ENCODE peak calls at places on chromosomes 12 and 14, in four cellular contexts. C is GM12878, V is bronchial epithelial cell, M is NT2/D1. Q is an unnamed sample. For H3K36me3, the result is how much of the 10 kb centered on the place peaks cover.

GRCh38 chr12:49863946-49864816 is 21.3 kb upstream of the BCDIN3D start:
- DNase-seq in C (no peak), V (no peak), M (no peak), Q (no peak)

GRCh38 chr14:50659327-50659974 is 8.7 kb downstream of the SAV1 start:
- DNase-seq in C (no peak), V (peak), M (no peak), Q (no peak)

GRCh38 chr14:89221109-89221508 is 195.9 kb downstream of the FOXN3 start:
- DNase-seq in C (no peak), V (peak), M (no peak), Q (no peak)

GRCh38 chr14:81313200-81313599 is 86.9 kb downstream of the STON2 start:
- DNase-seq in C (no peak), V (peak), M (no peak), Q (no peak)

GRCh38 chr12:85057370-85057963 is 21.3 kb downstream of the LRRIQ1 start:
- DNase-seq in C (no peak), V (peak), M (peak), Q (peak)

GRCh38 chr12:130761537-130762318 is 45.6 kb upstream of the RIMBP2 start:
- DNase-seq in C (no peak), V (peak), M (no peak), Q (no peak)

GRCh38 chr14:77133718-77134338 is 7.8 kb downstream of the ZDHHC22 start:
- DNase-seq in C (no peak), V (peak), M (no peak), Q (peak)

GRCh38 chr12:49807991-49808580 is 20.1 kb downstream of the NCKAP5L start:
- DNase-seq in C (no peak), V (no peak), M (no peak), Q (no peak)

GRCh38 chr14:54676822-54677708 is 110.1 kb downstream of the SAMD4A start:
- DNase-seq in C (no peak), V (peak), M (peak), Q (peak)

GRCh38 chr12:14373202-14373601 is 7.7 kb downstream of the ATF7IP start:
- DNase-seq in C (no peak), V (peak), M (no peak), Q (no peak)

GRCh38 chr12:123131879-123132402 is 18.9 kb downstream of the PITPNM2 start:
- DNase-seq in C (no peak), V (no peak), M (no peak), Q (no peak)

GRCh38 chr14:71105177-71105576 is 197.9 kb downstream of the PCNX1 start:
- DNase-seq in C (no peak), V (no peak), M (no peak), Q (no peak)

GRCh38 chr14:103545219-103545914 is 16.4 kb downstream of the TRMT61A start:
- DNase-seq in C (no peak), V (no peak), M (no peak), Q (no peak)

GRCh38 chr12:39915249-39915648 is 190.6 kb downstream of the SLC2A13 start:
- DNase-seq in C (no peak), V (no peak), M (no peak), Q (no peak)

GRCh38 chr14:54338696-54339317 is 58.0 kb upstream of the CDKN3 start:
- DNase-seq in C (no peak), V (peak), M (no peak), Q (peak)

GRCh38 chr14:81453166-81453766 is 53.1 kb upstream of the STON2 start:
- DNase-seq in C (no peak), V (peak), M (peak), Q (peak)

GRCh38 chr12:19846561-19846960 is 407.3 kb downstream of the AEBP2 start:
- DNase-seq in C (no peak), V (peak), M (no peak), Q (no peak)

GRCh38 chr12:51973560-51973959 is 22.1 kb downstream of the ACVR1B start:
- DNase-seq in C (no peak), V (no peak), M (no peak), Q (no peak)

GRCh38 chr12:120276734-120277133 is 11.2 kb upstream of the PXN start:
- DNase-seq in C (no peak), V (peak), M (no peak), Q (no peak)

GRCh38 chr12:3574986-3575385 is 84.0 kb downstream of the PRMT8 start:
- DNase-seq in C (no peak), V (no peak), M (no peak), Q (peak)

GRCh38 chr12:51864701-51865469 is 16.4 kb upstream of the FIGNL2 start:
- DNase-seq in C (no peak), V (no peak), M (no peak), Q (no peak)

GRCh38 chr12:72282721-72283120 is 10.6 kb downstream of the TRHDE start:
- DNase-seq in C (no peak), V (no peak), M (no peak), Q (no peak)

GRCh38 chr14:19949218-19949617 is 18.5 kb downstream of the OR4K1 start:
- DNase-seq in C (no peak), V (no peak), M (no peak), Q (no peak)

GRCh38 chr12:19826988-19827550 is 387.8 kb downstream of the AEBP2 start:
- DNase-seq in C (no peak), V (peak), M (no peak), Q (no peak)

GRCh38 chr14:56491299-56492285 is 88.0 kb upstream of the TMEM260 start:
- DNase-seq in C (peak), V (peak), M (peak), Q (peak)

GRCh38 chr14:68644101-68644500 is 148.8 kb downstream of the ZFP36L1 start:
- DNase-seq in C (no peak), V (no peak), M (no peak), Q (no peak)

GRCh38 chr12:27549801-27550652 is 26.0 kb downstream of the PPFIBP1 start:
- DNase-seq in C (no peak), V (peak), M (peak), Q (peak)

GRCh38 chr14:60266021-60266937 is 17.3 kb downstream of the PPM1A start:
- DNase-seq in C (no peak), V (peak), M (no peak), Q (peak)

GRCh38 chr14:96827310-96827709 is 30.1 kb downstream of the VRK1 start:
- DNase-seq in C (no peak), V (no peak), M (no peak), Q (no peak)

GRCh38 chr12:80509781-80510556 is 65.9 kb downstream of the PTPRQ start:
- DNase-seq in C (no peak), V (no peak), M (no peak), Q (no peak)

GRCh38 chr12:116924558-116925453 is 14.1 kb downstream of the FBXW8 start:
- DNase-seq in C (peak), V (peak), M (no peak), Q (no peak)

GRCh38 chr12:479161-479560 is 19.4 kb downstream of the B4GALNT3 start:
- DNase-seq in C (no peak), V (no peak), M (no peak), Q (no peak)

GRCh38 chr12:97380440-97380839 is 82.2 kb upstream of the RMST start:
- DNase-seq in C (no peak), V (no peak), M (no peak), Q (no peak)

GRCh38 chr12:77087427-77087826 is 22.1 kb upstream of the E2F7 start:
- DNase-seq in C (no peak), V (peak), M (no peak), Q (no peak)

GRCh38 chr12:124428136-124428791 is 133.4 kb downstream of the RFLNA start:
- DNase-seq in C (no peak), V (no peak), M (no peak), Q (no peak)

GRCh38 chr14:104135121-104135903 is 3.1 kb upstream of the KIF26A start:
- DNase-seq in C (no peak), V (peak), M (peak), Q (peak)

GRCh38 chr12:71190822-71191221 is 33.0 kb upstream of the TSPAN8 start:
- DNase-seq in C (no peak), V (no peak), M (no peak), Q (no peak)

GRCh38 chr12:57868870-57869609 is 22.5 kb upstream of the CTDSP2 start:
- DNase-seq in C (no peak), V (no peak), M (no peak), Q (peak)

GRCh38 chr12:94012508-94013044 is 135.8 kb upstream of the PLXNC1 start:
- DNase-seq in C (no peak), V (no peak), M (no peak), Q (no peak)

GRCh38 chr12:53486730-53487487 is 12.3 kb downstream of the MAP3K12 start:
- DNase-seq in C (no peak), V (no peak), M (no peak), Q (no peak)
- H3K36me3 ChIP-seq in C (under half), V (under half), M (half or more), Q (half or more)

DNA sequence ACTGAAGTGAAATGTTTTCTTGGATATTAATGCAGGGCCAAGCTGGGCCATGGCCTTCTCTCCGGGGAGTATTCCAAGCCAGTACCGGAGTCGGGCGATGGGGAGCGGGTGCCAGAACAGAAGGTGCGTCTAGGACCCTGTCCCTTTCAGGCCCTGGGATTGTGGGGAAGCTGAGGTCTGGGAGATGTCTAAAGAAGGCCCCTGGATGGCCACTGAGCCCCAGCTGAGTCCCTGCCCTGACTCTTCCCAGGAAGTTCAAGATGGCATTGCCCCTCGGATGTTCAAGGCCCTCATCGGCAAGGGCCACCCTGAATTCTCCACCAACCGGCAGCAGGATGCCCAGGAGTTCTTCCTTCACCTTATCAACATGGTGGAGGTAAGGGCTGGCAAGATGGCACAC is 7.2 kb upstream of the TPI1 start:
- DNase-seq in C (no peak), V (no peak), M (no peak), Q (no peak)
- H3K36me3 ChIP-seq in C (under half), V (half or more), M (half or more), Q (half or more)

DNA sequence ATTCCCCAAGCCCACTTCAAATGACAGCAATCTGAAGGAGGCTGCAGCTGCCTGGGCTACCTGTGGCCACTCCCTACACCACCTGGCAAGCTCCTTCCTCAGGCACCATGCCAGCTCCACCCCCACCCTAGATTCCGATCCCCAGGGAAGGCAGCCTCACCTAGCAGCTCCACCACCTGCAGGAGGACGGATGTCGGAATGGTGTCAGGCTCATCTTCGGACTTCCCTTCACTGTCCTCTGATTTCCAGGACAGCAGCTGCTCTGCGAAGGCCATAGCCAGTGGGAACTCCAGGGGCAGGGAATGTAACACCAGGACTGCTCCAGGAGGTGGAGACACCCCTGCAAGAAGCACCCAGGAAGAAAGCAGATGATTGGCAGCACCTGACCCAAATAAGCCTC is 65.3 kb downstream of the TRAFD1 start:
- DNase-seq in C (no peak), V (peak), M (no peak), Q (no peak)
- H3K36me3 ChIP-seq in C (under half), V (under half), M (half or more), Q (half or more)

GRCh38 chr12:112194601-112195247 is 69.4 kb downstream of the TRAFD1 start:
- DNase-seq in C (no peak), V (no peak), M (no peak), Q (no peak)

GRCh38 chr12:112192475-112192874 is 67.1 kb downstream of the TRAFD1 start:
- DNase-seq in C (no peak), V (no peak), M (no peak), Q (no peak)

GRCh38 chr12:112188130-112188830 is 62.9 kb downstream of the TRAFD1 start:
- DNase-seq in C (no peak), V (no peak), M (no peak), Q (no peak)

GRCh38 chr12:112191201-112191600 is 65.8 kb downstream of the TRAFD1 start:
- DNase-seq in C (no peak), V (no peak), M (no peak), Q (no peak)

GRCh38 chr12:112191840-112192321 is 66.5 kb downstream of the TRAFD1 start:
- DNase-seq in C (no peak), V (peak), M (no peak), Q (no peak)
- H3K36me3 ChIP-seq in C (under half), V (under half), M (half or more), Q (half or more)

GRCh38 chr12:48183091-48183875 is at the start of gene CCDC184:
- DNase-seq in C (peak), V (peak), M (peak), Q (peak)
- H3K36me3 ChIP-seq in C (under half), V (under half), M (under half), Q (under half)

GRCh38 chr12:25840678-25841077 is 117.8 kb upstream of the RASSF8 start:
- DNase-seq in C (no peak), V (no peak), M (no peak), Q (no peak)
- H3K36me3 ChIP-seq in C (under half), V (under half), M (under half), Q (under half)